ENCODE peak calls at places on chromosomes 6 and 20, in six cellular contexts. One of them, this sample, is unnamed.
A peak's percentile ranks its signal among the peaks of the same experiment; 100 is the strongest.

GRCh38 chr6:163391983-163392382 is 22.5 kb upstream of the QKI start:
- DNase-seq in prostate gland: no peak
- DNase-seq in heart left ventricle: no peak
- DNase-seq in lung: no peak
- DNase-seq in endothelial cell of umbilical vein: no peak
- DNase-seq in ascending aorta: no peak
- DNase-seq in this sample: no peak

GRCh38 chr6:147774856-147775255 is 266.4 kb downstream of the SAMD5 start:
- DNase-seq in prostate gland: no peak
- DNase-seq in lung: no peak
- DNase-seq in endothelial cell of umbilical vein: no peak
- DNase-seq in ascending aorta: no peak
- DNase-seq in heart left ventricle: no peak
- DNase-seq in this sample: no peak

GRCh38 chr6:93319304-93319703 is 100.1 kb downstream of the EPHA7 start:
- DNase-seq in heart left ventricle: no peak
- DNase-seq in prostate gland: no peak
- DNase-seq in endothelial cell of umbilical vein: no peak
- DNase-seq in ascending aorta: no peak
- DNase-seq in lung: no peak
- DNase-seq in this sample: no peak

GRCh38 chr20:51651921-51652549 is 109.5 kb upstream of the NFATC2 start:
- DNase-seq in endothelial cell of umbilical vein: peak; percentile 76
- DNase-seq in lung: no peak
- DNase-seq in prostate gland: no peak
- DNase-seq in ascending aorta: no peak
- DNase-seq in heart left ventricle: no peak
- DNase-seq in this sample: no peak

GRCh38 chr6:154981071-154981373 is 14.1 kb upstream of the TIAM2 start:
- DNase-seq in endothelial cell of umbilical vein: no peak
- DNase-seq in lung: no peak
- DNase-seq in prostate gland: peak; percentile 31
- DNase-seq in heart left ventricle: no peak
- DNase-seq in ascending aorta: no peak
- DNase-seq in this sample: no peak

GRCh38 chr20:24702501-24703283 is 233.3 kb downstream of the SYNDIG1 start:
- DNase-seq in lung: peak; percentile 26
- DNase-seq in prostate gland: no peak
- DNase-seq in endothelial cell of umbilical vein: no peak
- DNase-seq in ascending aorta: no peak
- DNase-seq in heart left ventricle: no peak
- DNase-seq in this sample: no peak

GRCh38 chr6:15864033-15864707 is 201.3 kb upstream of the DTNBP1 start:
- DNase-seq in ascending aorta: no peak
- DNase-seq in endothelial cell of umbilical vein: no peak
- DNase-seq in prostate gland: no peak
- DNase-seq in lung: no peak
- DNase-seq in heart left ventricle: no peak
- DNase-seq in this sample: no peak

GRCh38 chr6:136752554-136752953 is 39.7 kb downstream of the MAP3K5 start:
- DNase-seq in heart left ventricle: no peak
- DNase-seq in lung: no peak
- DNase-seq in endothelial cell of umbilical vein: no peak
- DNase-seq in ascending aorta: no peak
- DNase-seq in prostate gland: no peak
- DNase-seq in this sample: no peak

GRCh38 chr20:15297059-15297875 is 959.9 kb upstream of the FLRT3 start:
- DNase-seq in endothelial cell of umbilical vein: no peak
- DNase-seq in heart left ventricle: no peak
- DNase-seq in prostate gland: peak; percentile 74
- DNase-seq in ascending aorta: no peak
- DNase-seq in lung: peak; percentile 52
- DNase-seq in this sample: peak; percentile 22

GRCh38 chr6:12606616-12607015 is 110.0 kb upstream of the PHACTR1 start:
- DNase-seq in endothelial cell of umbilical vein: no peak
- DNase-seq in heart left ventricle: no peak
- DNase-seq in prostate gland: no peak
- DNase-seq in ascending aorta: no peak
- DNase-seq in lung: no peak
- DNase-seq in this sample: no peak

GRCh38 chr20:2817341-2817726 is 1.2 kb downstream of the TMEM239 start:
- DNase-seq in heart left ventricle: no peak
- DNase-seq in endothelial cell of umbilical vein: no peak
- DNase-seq in lung: no peak
- DNase-seq in prostate gland: no peak
- DNase-seq in ascending aorta: no peak
- DNase-seq in this sample: no peak

GRCh38 chr6:15872252-15873103 is 209.7 kb upstream of the DTNBP1 start:
- DNase-seq in lung: no peak
- DNase-seq in ascending aorta: no peak
- DNase-seq in endothelial cell of umbilical vein: peak; percentile 34
- DNase-seq in prostate gland: no peak
- DNase-seq in heart left ventricle: no peak
- DNase-seq in this sample: no peak

GRCh38 chr6:46967950-46968349 is 46.2 kb upstream of the ADGRF5 start:
- DNase-seq in heart left ventricle: no peak
- DNase-seq in lung: no peak
- DNase-seq in endothelial cell of umbilical vein: no peak
- DNase-seq in prostate gland: no peak
- DNase-seq in ascending aorta: no peak
- DNase-seq in this sample: no peak

GRCh38 chr6:11975353-11975977 is 36.6 kb upstream of the HIVEP1 start:
- DNase-seq in endothelial cell of umbilical vein: no peak
- DNase-seq in lung: no peak
- DNase-seq in prostate gland: peak; percentile 17
- DNase-seq in ascending aorta: peak; percentile 66
- DNase-seq in heart left ventricle: no peak
- DNase-seq in this sample: peak; percentile 27

GRCh38 chr6:139753198-139753861 is 378.9 kb upstream of the CITED2 start:
- DNase-seq in heart left ventricle: no peak
- DNase-seq in prostate gland: no peak
- DNase-seq in ascending aorta: no peak
- DNase-seq in lung: no peak
- DNase-seq in endothelial cell of umbilical vein: no peak
- DNase-seq in this sample: no peak

GRCh38 chr6:13689511-13690256 is 22.0 kb downstream of the RANBP9 start:
- DNase-seq in ascending aorta: no peak
- DNase-seq in heart left ventricle: no peak
- DNase-seq in prostate gland: no peak
- DNase-seq in lung: no peak
- DNase-seq in endothelial cell of umbilical vein: no peak
- DNase-seq in this sample: no peak

GRCh38 chr6:145814035-145814500 is 527 bp downstream of the FBXO30 start:
- DNase-seq in prostate gland: peak; percentile 6
- DNase-seq in lung: no peak
- DNase-seq in endothelial cell of umbilical vein: no peak
- DNase-seq in ascending aorta: peak; percentile 64
- DNase-seq in heart left ventricle: no peak
- DNase-seq in this sample: peak; percentile 53

GRCh38 chr6:13272131-13273046 is 55.9 kb downstream of the TBC1D7 start:
- DNase-seq in lung: peak; percentile 51
- DNase-seq in ascending aorta: peak; percentile 78
- DNase-seq in heart left ventricle: peak; percentile 44
- DNase-seq in endothelial cell of umbilical vein: no peak
- DNase-seq in prostate gland: no peak
- DNase-seq in this sample: peak; percentile 56

GRCh38 chr6:31736026-31736767 is at the start of gene CLIC1:
- DNase-seq in ascending aorta: peak; percentile 95
- DNase-seq in heart left ventricle: peak; percentile 89
- DNase-seq in lung: peak; percentile 89
- DNase-seq in endothelial cell of umbilical vein: peak; percentile 82
- DNase-seq in prostate gland: peak; percentile 87
- DNase-seq in this sample: peak; percentile 87

GRCh38 chr20:46312075-46312944 is 4.0 kb upstream of the CDH22 start:
- DNase-seq in ascending aorta: no peak
- DNase-seq in prostate gland: no peak
- DNase-seq in lung: no peak
- DNase-seq in endothelial cell of umbilical vein: no peak
- DNase-seq in heart left ventricle: no peak
- DNase-seq in this sample: peak; percentile 28

GRCh38 chr20:38125157-38126056 is 39.7 kb downstream of the TGM2 start:
- DNase-seq in ascending aorta: peak; percentile 92
- DNase-seq in heart left ventricle: peak; percentile 76
- DNase-seq in endothelial cell of umbilical vein: peak; percentile 98
- DNase-seq in prostate gland: peak; percentile 76
- DNase-seq in lung: peak; percentile 77
- DNase-seq in this sample: peak; percentile 49

DNA sequence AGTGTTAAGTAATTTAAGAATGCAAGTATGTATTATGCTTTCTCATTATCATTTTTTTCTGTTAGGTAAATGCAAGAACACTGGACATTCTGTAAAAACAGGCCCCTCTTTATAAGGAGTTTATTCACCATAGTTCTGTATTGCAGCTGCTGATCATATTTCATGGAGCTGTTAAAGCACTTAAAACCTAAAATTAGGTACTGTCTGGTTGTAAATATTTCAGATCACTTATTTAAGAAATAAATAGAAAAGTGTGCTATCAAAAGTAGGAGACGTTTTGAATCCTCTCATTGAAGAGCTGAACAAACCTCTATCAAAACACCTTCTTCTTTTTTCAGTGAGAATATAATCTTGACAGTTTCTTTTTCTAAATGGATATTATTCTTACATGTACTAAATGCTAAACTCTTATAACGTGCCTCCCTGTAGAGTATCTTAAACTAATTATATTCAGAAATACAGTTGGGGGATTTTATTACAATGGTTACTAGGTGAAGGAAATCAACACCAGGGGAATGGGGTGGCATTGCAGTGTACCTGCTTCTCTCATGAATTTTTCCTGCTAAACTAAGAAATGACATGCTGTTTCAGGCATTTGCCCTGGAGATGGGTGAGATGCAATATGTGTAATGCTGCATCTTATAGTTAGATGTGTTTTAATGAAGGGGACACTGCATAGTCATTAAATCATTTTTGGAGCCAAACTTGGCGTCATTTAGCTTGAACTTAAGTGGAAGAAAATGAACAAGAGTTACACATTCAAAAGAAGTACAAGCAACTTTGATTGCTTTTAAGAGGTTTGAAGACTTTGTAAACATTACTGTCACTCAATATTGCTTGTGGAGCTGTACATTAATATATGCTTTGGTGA is 4.1 kb downstream of the EYA4 start:
- DNase-seq in lung: no peak
- DNase-seq in endothelial cell of umbilical vein: no peak
- DNase-seq in prostate gland: no peak
- DNase-seq in heart left ventricle: no peak
- DNase-seq in ascending aorta: no peak
- DNase-seq in this sample: no peak
- H3K4me3 ChIP-seq in lung: no peak overlapping the region
- H3K4me3 ChIP-seq in endothelial cell of umbilical vein: no peak overlapping the region
- H3K4me3 ChIP-seq in prostate gland: no peak overlapping the region
- H3K4me3 ChIP-seq in heart left ventricle: no peak overlapping the region
- H3K4me3 ChIP-seq in ascending aorta: no peak overlapping the region
- H3K4me3 ChIP-seq in this sample: no peak overlapping the region

DNA sequence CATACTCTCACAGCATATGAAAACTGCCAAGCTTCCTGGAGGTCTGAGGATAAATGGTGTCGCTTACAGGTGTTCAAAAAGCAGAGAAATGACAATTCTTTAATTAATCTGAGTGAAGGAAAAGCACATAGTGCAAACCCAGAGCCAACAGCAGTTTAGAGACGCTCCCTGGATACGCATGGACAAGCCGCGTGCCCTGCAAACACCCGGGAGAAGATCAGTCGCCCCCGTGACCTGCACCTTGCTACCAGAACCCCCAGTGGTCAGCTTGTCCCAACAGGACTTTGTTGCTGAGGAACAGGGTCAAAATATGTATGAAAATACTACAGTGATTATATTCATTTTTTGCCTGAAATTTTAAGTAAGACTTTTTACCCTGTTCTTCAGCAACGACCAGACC is 93.9 kb downstream of the PSMG4 start:
- DNase-seq in lung: no peak
- DNase-seq in heart left ventricle: no peak
- DNase-seq in endothelial cell of umbilical vein: no peak
- DNase-seq in ascending aorta: no peak
- DNase-seq in prostate gland: no peak
- DNase-seq in this sample: no peak
- H3K9me3 ChIP-seq in lung: no peaks in the 10 kb centered on the region
- H3K9me3 ChIP-seq in heart left ventricle: no peaks in the 10 kb centered on the region
- H3K9me3 ChIP-seq in endothelial cell of umbilical vein: no peaks in the 10 kb centered on the region
- H3K9me3 ChIP-seq in ascending aorta: no peaks in the 10 kb centered on the region
- H3K9me3 ChIP-seq in prostate gland: no peaks in the 10 kb centered on the region
- H3K9me3 ChIP-seq in this sample: no peaks in the 10 kb centered on the region

DNA sequence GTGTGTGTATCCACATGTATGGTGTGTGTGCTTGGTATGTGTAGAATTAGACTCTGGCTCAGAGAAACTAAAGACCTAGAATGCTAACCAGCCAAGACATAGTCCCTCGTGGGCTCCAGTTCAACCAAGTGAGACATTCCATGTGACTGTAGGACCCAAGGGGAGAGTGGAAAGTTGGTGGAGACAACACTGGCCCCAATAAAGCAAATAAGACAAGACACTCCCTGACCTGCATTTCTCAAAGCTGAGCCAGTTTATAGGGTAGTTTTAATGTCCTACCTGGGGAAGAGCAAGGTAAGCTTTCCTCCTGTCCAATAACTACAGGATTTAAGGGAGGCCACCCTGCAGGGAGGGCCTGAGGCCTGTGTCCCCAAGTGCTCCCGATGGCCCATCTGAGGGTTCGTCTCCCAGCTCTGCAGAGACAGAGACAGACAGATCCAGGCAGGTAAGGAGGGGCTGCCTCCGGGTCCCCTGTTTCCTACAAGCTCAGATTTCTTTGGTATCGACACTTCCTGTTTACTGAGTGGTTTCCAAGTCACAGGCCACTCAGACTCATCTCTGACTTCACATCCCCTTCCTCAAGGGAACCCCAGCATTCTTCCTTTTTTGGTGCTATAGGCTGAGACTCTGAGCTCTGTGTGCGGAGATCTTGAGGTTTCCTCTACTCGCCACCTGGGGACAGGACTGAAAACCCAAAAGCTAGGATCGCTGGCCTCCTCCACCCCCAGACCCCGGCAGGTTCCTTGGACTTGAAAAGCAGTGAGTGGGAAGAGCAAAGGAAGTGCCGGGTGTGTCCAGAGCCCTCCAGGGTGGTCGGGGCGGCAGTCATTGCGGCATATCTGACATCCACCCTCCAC is 92.4 kb downstream of the PRND start:
- DNase-seq in ascending aorta: no peak
- DNase-seq in endothelial cell of umbilical vein: peak; percentile 58
- DNase-seq in prostate gland: no peak
- DNase-seq in heart left ventricle: peak; percentile 44
- DNase-seq in lung: no peak
- DNase-seq in this sample: peak; percentile 41
- H3K4me3 ChIP-seq in ascending aorta: peak overlapping the region; percentile 25
- H3K4me3 ChIP-seq in endothelial cell of umbilical vein: no peak overlapping the region
- H3K4me3 ChIP-seq in prostate gland: no peak overlapping the region
- H3K4me3 ChIP-seq in heart left ventricle: no peak overlapping the region
- H3K4me3 ChIP-seq in lung: no peak overlapping the region
- H3K4me3 ChIP-seq in this sample: no peak overlapping the region

DNA sequence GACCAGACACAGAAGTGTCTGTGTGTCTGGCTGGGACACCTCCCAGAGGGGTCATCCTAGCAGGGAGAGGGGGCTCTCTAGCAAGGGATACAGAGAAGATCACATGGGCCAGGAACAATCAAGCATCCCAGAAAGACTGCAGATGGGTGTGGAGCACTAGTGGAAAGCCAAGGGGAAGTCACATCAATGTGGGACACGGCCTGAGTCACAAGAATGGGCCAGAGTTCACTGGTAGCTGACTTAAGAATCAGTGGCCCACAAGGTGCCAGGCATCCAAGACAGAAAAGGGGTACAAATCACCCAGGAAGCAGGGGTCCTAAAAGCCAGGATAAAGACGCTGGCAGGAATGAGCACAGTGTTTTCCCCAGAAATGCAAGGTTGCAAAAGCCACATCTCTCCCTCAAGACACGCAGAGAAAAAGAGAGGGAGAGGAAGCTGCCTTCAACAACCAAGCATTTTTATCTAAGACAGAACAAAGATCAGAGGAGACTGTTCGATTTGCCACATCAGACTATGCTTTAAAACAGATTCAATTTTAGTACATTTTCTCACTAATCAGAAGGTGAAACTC is 113.6 kb upstream of the DST start:
- DNase-seq in endothelial cell of umbilical vein: no peak
- DNase-seq in prostate gland: no peak
- DNase-seq in heart left ventricle: no peak
- DNase-seq in ascending aorta: no peak
- DNase-seq in lung: no peak
- DNase-seq in this sample: no peak
- H3K9me3 ChIP-seq in endothelial cell of umbilical vein: no peaks in the 10 kb centered on the region
- H3K9me3 ChIP-seq in prostate gland: no peaks in the 10 kb centered on the region
- H3K9me3 ChIP-seq in heart left ventricle: no peaks in the 10 kb centered on the region
- H3K9me3 ChIP-seq in ascending aorta: no peaks in the 10 kb centered on the region
- H3K9me3 ChIP-seq in lung: no peaks in the 10 kb centered on the region
- H3K9me3 ChIP-seq in this sample: no peaks in the 10 kb centered on the region

This sample was measured in testis.